ENCODE peak calls at places on chromosomes 5 and 9, in nine cellular contexts. J is AML-193; S is MV-4-11; O is CD4-positive, CD25-positive, alpha-beta regulatory T cell; Z is HS-5; R is activated CD4-positive, alpha-beta T cell treated with anti-CD3 and anti-CD28 coated beads for 1 hour; D is foreskin fibroblast; T is Calu3; U is T-cell. P is an unnamed sample.

GRCh38 chr9:6845881-6846280 is 88.1 kb downstream of the KDM4C start:
- DNase-seq in J (no peak), S (no peak), O (no peak), Z (no peak), R (no peak), D (no peak), T (no peak), U (no peak), P (no peak)

GRCh38 chr9:96604005-96604320 is 15.7 kb downstream of the CDC14B start:
- DNase-seq in J (no peak), S (no peak), O (no peak), Z (no peak), R (no peak), D (peak), T (no peak), U (no peak), P (no peak)

GRCh38 chr9:28365020-28365640 is 791.8 kb upstream of the C9orf72 start:
- DNase-seq in J (no peak), S (no peak), O (no peak), Z (peak), R (no peak), D (peak), T (no peak), U (no peak), P (no peak)

GRCh38 chr5:129899454-129899853 is 4.8 kb upstream of the CHSY3 start:
- DNase-seq in J (no peak), S (no peak), O (no peak), Z (peak), R (no peak), D (peak), T (no peak), U (no peak), P (peak)

GRCh38 chr9:129586241-129586640 is 34.7 kb downstream of the C9orf50 start:
- DNase-seq in J (no peak), S (no peak), O (no peak), Z (no peak), R (no peak), D (no peak), T (no peak), U (no peak), P (no peak)

GRCh38 chr9:81777514-81777913 is 88.2 kb upstream of the TLE1 start:
- DNase-seq in J (no peak), S (no peak), O (no peak), Z (no peak), R (no peak), D (no peak), T (no peak), U (no peak), P (no peak)

GRCh38 chr5:430214-430925 is 12.6 kb upstream of the EXOC3 start:
- DNase-seq in J (no peak), S (no peak), O (no peak), Z (no peak), R (no peak), D (peak), T (no peak), U (no peak), P (no peak)

GRCh38 chr5:24642022-24642421 is 2.8 kb downstream of the CDH10 start:
- DNase-seq in J (no peak), S (peak), O (no peak), Z (no peak), R (no peak), D (peak), T (peak), U (no peak), P (peak)

GRCh38 chr5:15009420-15009819 is 137.8 kb upstream of the ANKH start:
- DNase-seq in J (no peak), S (no peak), O (no peak), Z (peak), R (no peak), D (peak), T (peak), U (no peak), P (peak)

GRCh38 chr9:136346157-136346481 is 17.4 kb downstream of the DNLZ start:
- DNase-seq in J (no peak), S (no peak), O (no peak), Z (no peak), R (no peak), D (no peak), T (no peak), U (no peak), P (no peak)

GRCh38 chr9:126397056-126397455 is 70.4 kb downstream of the MVB12B start:
- DNase-seq in J (no peak), S (no peak), O (peak), Z (no peak), R (peak), D (no peak), T (no peak), U (peak), P (no peak)

GRCh38 chr5:16034640-16035039 is 145.0 kb downstream of the MARCHF11 start:
- DNase-seq in J (no peak), S (no peak), O (no peak), Z (no peak), R (no peak), D (no peak), T (no peak), U (no peak), P (no peak)

GRCh38 chr9:131237931-131238401 is 38.3 kb downstream of the FAM78A start:
- DNase-seq in J (peak), S (peak), O (peak), Z (no peak), R (peak), D (peak), T (no peak), U (peak), P (peak)

GRCh38 chr5:17161669-17162068 is 55.8 kb upstream of the BASP1 start:
- DNase-seq in J (no peak), S (no peak), O (no peak), Z (no peak), R (no peak), D (no peak), T (no peak), U (no peak), P (no peak)

GRCh38 chr5:2810644-2811043 is 59.2 kb upstream of the IRX2 start:
- DNase-seq in J (no peak), S (no peak), O (no peak), Z (no peak), R (no peak), D (no peak), T (no peak), U (no peak), P (no peak)